ENCODE peak calls at places on chromosomes 7 and 10, in six cellular contexts. One of them, this sample, is unnamed.

GRCh38 chr10:85067955-85068354 is 739.6 kb downstream of the CCSER2 start:
- DNase-seq in H1: no peak
- DNase-seq in K562: no peak
- DNase-seq in GM12878: no peak
- DNase-seq in HCT116: no peak
- DNase-seq in HepG2: no peak
- DNase-seq in this sample: no peak

GRCh38 chr7:50679218-50680007 is 103.3 kb downstream of the GRB10 start:
- DNase-seq in H1: no peak
- DNase-seq in K562: peak
- DNase-seq in GM12878: no peak
- DNase-seq in HCT116: peak
- DNase-seq in HepG2: peak
- DNase-seq in this sample: no peak

GRCh38 chr7:101185258-101185839 is 5.3 kb upstream of the NAT16 start:
- DNase-seq in H1: no peak
- DNase-seq in K562: no peak
- DNase-seq in GM12878: no peak
- DNase-seq in HCT116: no peak
- DNase-seq in HepG2: peak
- DNase-seq in this sample: no peak

GRCh38 chr7:35593896-35594295 is 101.0 kb downstream of the HERPUD2 start:
- DNase-seq in H1: peak
- DNase-seq in K562: peak
- DNase-seq in GM12878: no peak
- DNase-seq in HCT116: peak
- DNase-seq in HepG2: peak
- DNase-seq in this sample: peak

GRCh38 chr7:28065721-28066285 is 114.8 kb downstream of the JAZF1 start:
- DNase-seq in H1: no peak
- DNase-seq in K562: no peak
- DNase-seq in GM12878: no peak
- DNase-seq in HCT116: no peak
- DNase-seq in HepG2: no peak
- DNase-seq in this sample: no peak

GRCh38 chr7:136173874-136174273 is 196.7 kb upstream of the MTPN start:
- DNase-seq in H1: no peak
- DNase-seq in K562: no peak
- DNase-seq in GM12878: no peak
- DNase-seq in HCT116: no peak
- DNase-seq in HepG2: no peak
- DNase-seq in this sample: no peak

GRCh38 chr7:20783716-20784310 is 2.9 kb downstream of the SP8 start:
- DNase-seq in H1: no peak
- DNase-seq in K562: no peak
- DNase-seq in GM12878: no peak
- DNase-seq in HCT116: no peak
- DNase-seq in HepG2: no peak
- DNase-seq in this sample: peak

GRCh38 chr7:158816271-158816670 is 13.0 kb downstream of the ESYT2 start:
- DNase-seq in H1: no peak
- DNase-seq in K562: no peak
- DNase-seq in GM12878: no peak
- DNase-seq in HCT116: no peak
- DNase-seq in HepG2: no peak
- DNase-seq in this sample: no peak

GRCh38 chr10:71964669-71965515 is 697 bp downstream of the CHST3 start:
- DNase-seq in H1: no peak
- DNase-seq in K562: no peak
- DNase-seq in GM12878: no peak
- DNase-seq in HCT116: no peak
- DNase-seq in HepG2: no peak
- DNase-seq in this sample: peak

GRCh38 chr7:123594813-123595241 is 6.8 kb upstream of the ASB15 start:
- DNase-seq in H1: peak
- DNase-seq in K562: no peak
- DNase-seq in GM12878: no peak
- DNase-seq in HCT116: no peak
- DNase-seq in HepG2: peak
- DNase-seq in this sample: peak

GRCh38 chr10:35707642-35708425 is 65.7 kb upstream of the FZD8 start:
- DNase-seq in H1: no peak
- DNase-seq in K562: no peak
- DNase-seq in GM12878: no peak
- DNase-seq in HCT116: no peak
- DNase-seq in HepG2: no peak
- DNase-seq in this sample: no peak

GRCh38 chr7:79090543-79090942 is 362.9 kb downstream of the MAGI2 start:
- DNase-seq in H1: no peak
- DNase-seq in K562: no peak
- DNase-seq in GM12878: no peak
- DNase-seq in HCT116: no peak
- DNase-seq in HepG2: no peak
- DNase-seq in this sample: no peak

GRCh38 chr10:10658157-10658556 is 359.5 kb upstream of the CELF2 start:
- DNase-seq in H1: no peak
- DNase-seq in K562: no peak
- DNase-seq in GM12878: no peak
- DNase-seq in HCT116: no peak
- DNase-seq in HepG2: no peak
- DNase-seq in this sample: no peak

GRCh38 chr7:1529383-1530116 is 952 bp upstream of the MAFK start:
- DNase-seq in H1: no peak
- DNase-seq in K562: no peak
- DNase-seq in GM12878: no peak
- DNase-seq in HCT116: no peak
- DNase-seq in HepG2: no peak
- DNase-seq in this sample: no peak

GRCh38 chr7:27842094-27842493 is 102.1 kb downstream of the TAX1BP1 start:
- DNase-seq in H1: no peak
- DNase-seq in K562: peak
- DNase-seq in GM12878: no peak
- DNase-seq in HCT116: no peak
- DNase-seq in HepG2: no peak
- DNase-seq in this sample: no peak

GRCh38 chr10:8058274-8059111 is 4.0 kb downstream of the GATA3 start:
- DNase-seq in H1: no peak
- DNase-seq in K562: no peak
- DNase-seq in GM12878: no peak
- DNase-seq in HCT116: no peak
- DNase-seq in HepG2: no peak
- DNase-seq in this sample: no peak

GRCh38 chr10:124324856-124325657 is 93.7 kb downstream of the OAT start:
- DNase-seq in H1: no peak
- DNase-seq in K562: no peak
- DNase-seq in GM12878: no peak
- DNase-seq in HCT116: no peak
- DNase-seq in HepG2: no peak
- DNase-seq in this sample: no peak

GRCh38 chr7:81768951-81769778 is 682 bp downstream of the HGF start:
- DNase-seq in H1: no peak
- DNase-seq in K562: no peak
- DNase-seq in GM12878: no peak
- DNase-seq in HCT116: no peak
- DNase-seq in HepG2: no peak
- DNase-seq in this sample: no peak

GRCh38 chr10:109922976-109923921 is at the start of gene XPNPEP1:
- DNase-seq in H1: no peak
- DNase-seq in K562: peak
- DNase-seq in GM12878: no peak
- DNase-seq in HCT116: peak
- DNase-seq in HepG2: peak
- DNase-seq in this sample: peak

GRCh38 chr10:26448706-26449435 is 10.7 kb downstream of the APBB1IP start:
- DNase-seq in H1: no peak
- DNase-seq in K562: no peak
- DNase-seq in GM12878: peak
- DNase-seq in HCT116: no peak
- DNase-seq in HepG2: no peak
- DNase-seq in this sample: no peak

GRCh38 chr10:24793648-24794379 is 70.1 kb upstream of the ARHGAP21 start:
- DNase-seq in H1: no peak
- DNase-seq in K562: no peak
- DNase-seq in GM12878: no peak
- DNase-seq in HCT116: no peak
- DNase-seq in HepG2: no peak
- DNase-seq in this sample: no peak

GRCh38 chr10:85786401-85786899 is 580.1 kb downstream of the GRID1 start:
- DNase-seq in H1: peak
- DNase-seq in K562: peak
- DNase-seq in GM12878: no peak
- DNase-seq in HCT116: peak
- DNase-seq in HepG2: no peak
- DNase-seq in this sample: peak

GRCh38 chr10:95312986-95313495 is 22.2 kb upstream of the PDLIM1 start:
- DNase-seq in H1: no peak
- DNase-seq in K562: no peak
- DNase-seq in GM12878: no peak
- DNase-seq in HCT116: no peak
- DNase-seq in HepG2: no peak
- DNase-seq in this sample: no peak

GRCh38 chr7:2962860-2963259 is 80.8 kb downstream of the CARD11 start:
- DNase-seq in H1: no peak
- DNase-seq in K562: no peak
- DNase-seq in GM12878: no peak
- DNase-seq in HCT116: no peak
- DNase-seq in HepG2: no peak
- DNase-seq in this sample: no peak

DNA sequence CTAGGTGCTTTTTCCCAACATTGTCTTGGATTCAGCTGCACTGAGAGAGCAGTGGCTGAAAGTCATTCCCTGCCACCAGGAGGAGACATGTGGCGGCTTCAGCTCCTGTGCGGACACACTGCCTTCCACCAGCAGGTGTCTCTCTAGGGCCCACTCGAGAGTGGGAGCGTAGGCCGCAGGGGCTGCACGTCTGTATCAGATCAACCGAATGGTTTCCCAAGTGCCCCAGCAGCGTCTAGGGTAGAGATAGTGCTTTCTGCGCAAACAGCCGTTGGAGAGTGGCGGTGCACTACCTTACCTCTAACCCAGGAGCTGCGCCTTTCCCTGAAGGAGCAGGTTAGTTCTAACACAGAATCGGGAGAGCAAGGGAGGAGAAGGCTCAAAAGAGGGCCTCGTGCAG is 31.7 kb downstream of the PAPOLB start:
- DNase-seq in H1: peak
- DNase-seq in K562: peak
- DNase-seq in GM12878: peak
- DNase-seq in HCT116: peak
- DNase-seq in HepG2: peak
- DNase-seq in this sample: peak
- TF ChIP-seq ATF3 in H1: peak
- TF ChIP-seq ATF3 in K562: no peak
- TF ChIP-seq ATF3 in GM12878: no peak
- TF ChIP-seq ATF3 in HCT116: no peak
- TF ChIP-seq ATF3 in HepG2: no peak
- TF ChIP-seq ATF3 in this sample: no peak

DNA sequence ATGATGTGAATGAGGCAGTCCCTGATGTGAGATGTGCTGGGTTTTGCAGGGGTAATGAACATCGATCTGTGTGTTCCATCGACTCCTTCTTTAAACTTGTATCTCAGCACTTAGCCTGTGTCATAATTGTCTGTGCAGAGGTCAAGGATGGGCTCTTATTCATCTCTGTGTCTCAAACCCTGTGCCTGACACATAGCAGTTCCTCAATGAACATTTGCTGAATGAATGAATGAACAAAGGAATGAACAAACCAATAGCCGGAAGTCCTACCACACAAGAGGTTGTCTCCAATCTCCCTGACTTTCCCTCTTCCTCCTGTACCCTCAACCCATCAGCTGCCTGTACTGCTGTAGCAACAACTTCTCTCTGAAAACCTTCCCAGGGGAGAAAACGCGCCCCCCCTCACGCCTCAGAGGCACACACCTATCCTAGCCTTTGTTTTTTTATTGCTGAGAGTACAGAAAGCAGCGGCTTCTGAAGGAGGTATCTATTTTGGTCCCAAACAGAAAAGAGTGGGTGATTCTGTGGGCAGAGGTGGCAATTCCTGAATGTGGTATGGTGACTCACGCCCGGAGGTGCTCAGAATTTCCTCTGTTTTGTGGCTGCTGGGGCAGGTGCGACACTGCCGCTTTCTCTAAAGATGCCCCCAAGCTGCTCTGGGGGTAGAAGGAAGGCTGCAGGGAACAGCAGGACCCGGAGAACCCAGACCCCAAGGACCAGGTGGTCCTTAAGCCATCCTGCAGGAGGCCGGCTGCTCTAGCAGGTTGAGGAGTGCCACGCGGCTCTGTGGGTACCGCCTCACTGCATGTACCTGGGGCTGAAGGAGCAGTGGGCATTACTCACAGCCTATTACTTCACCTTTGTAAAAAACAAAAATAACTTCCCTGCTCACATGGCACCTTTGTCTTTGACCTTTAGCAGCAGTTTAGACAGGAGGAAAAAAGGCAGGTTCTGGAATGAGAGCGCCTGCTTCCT is 9.6 kb downstream of the IL2RA start:
- DNase-seq in H1: no peak
- DNase-seq in K562: no peak
- DNase-seq in GM12878: peak
- DNase-seq in HCT116: no peak
- DNase-seq in HepG2: no peak
- DNase-seq in this sample: no peak
- TF ChIP-seq MAX in H1: no peak
- TF ChIP-seq MAX in K562: no peak
- TF ChIP-seq MAX in GM12878: peak
- TF ChIP-seq MAX in HCT116: no peak
- TF ChIP-seq MAX in HepG2: no peak
- TF ChIP-seq MAX in this sample: no peak

GRCh38 chr10:30783939-30784500 is 154.5 kb upstream of the LYZL2 start:
- DNase-seq in H1: peak
- DNase-seq in K562: peak
- DNase-seq in GM12878: peak
- DNase-seq in HCT116: peak
- DNase-seq in HepG2: peak
- DNase-seq in this sample: peak

GRCh38 chr10:30781571-30782542 is 152.3 kb upstream of the LYZL2 start:
- DNase-seq in H1: no peak
- DNase-seq in K562: no peak
- DNase-seq in GM12878: no peak
- DNase-seq in HCT116: no peak
- DNase-seq in HepG2: no peak
- DNase-seq in this sample: peak

GRCh38 chr10:30784521-30784895 is 155.0 kb upstream of the LYZL2 start:
- DNase-seq in H1: no peak
- DNase-seq in K562: no peak
- DNase-seq in GM12878: no peak
- DNase-seq in HCT116: no peak
- DNase-seq in HepG2: no peak
- DNase-seq in this sample: no peak

GRCh38 chr10:30784896-30785605 is 155.5 kb upstream of the LYZL2 start:
- DNase-seq in H1: peak
- DNase-seq in K562: no peak
- DNase-seq in GM12878: no peak
- DNase-seq in HCT116: no peak
- DNase-seq in HepG2: no peak
- DNase-seq in this sample: peak

GRCh38 chr10:30782543-30783461 is 153.2 kb upstream of the LYZL2 start:
- DNase-seq in H1: no peak
- DNase-seq in K562: no peak
- DNase-seq in GM12878: peak
- DNase-seq in HCT116: no peak
- DNase-seq in HepG2: no peak
- DNase-seq in this sample: no peak
- TF ChIP-seq ATF3 in H1: no peak
- TF ChIP-seq ATF3 in K562: no peak
- TF ChIP-seq ATF3 in GM12878: no peak
- TF ChIP-seq ATF3 in HCT116: no peak
- TF ChIP-seq ATF3 in HepG2: no peak
- TF ChIP-seq ATF3 in this sample: no peak

GRCh38 chr10:132036153-132036886 is 29.4 kb upstream of the JAKMIP3 start:
- DNase-seq in H1: peak
- DNase-seq in K562: no peak
- DNase-seq in GM12878: no peak
- DNase-seq in HCT116: no peak
- DNase-seq in HepG2: no peak
- DNase-seq in this sample: peak
- TF ChIP-seq MAX in H1: peak
- TF ChIP-seq MAX in K562: no peak
- TF ChIP-seq MAX in GM12878: no peak
- TF ChIP-seq MAX in HCT116: no peak
- TF ChIP-seq MAX in HepG2: no peak
- TF ChIP-seq MAX in this sample: peak

This sample was measured in WTC11.